ENCODE peak calls at places on chromosomes 1 and 21, in seven cellular contexts. R is H9, E is neuronal stem cell, U is IMR-90, G is H1, V is mesenchymal stem cell, L is trophoblast cell. M is an unnamed sample.

GRCh38 chr21:41648591-41649031 is 118.2 kb downstream of the RIPK4 start:
- DNase-seq in R (no peak), E (no peak), U (peak), G (no peak), V (no peak), L (no peak), M (peak)

GRCh38 chr1:110390096-110390495 is 730 bp downstream of the SLC16A4 start:
- DNase-seq in R (no peak), E (no peak), U (peak), G (no peak), V (peak), L (peak), M (peak)

GRCh38 chr1:41650176-41650519 is 165.7 kb upstream of the EDN2 start:
- DNase-seq in R (no peak), E (no peak), U (no peak), G (no peak), V (peak), L (peak), M (no peak)

GRCh38 chr1:64440423-64440822 is 29.5 kb upstream of the CACHD1 start:
- DNase-seq in R (no peak), E (no peak), U (no peak), G (no peak), V (no peak), L (no peak), M (no peak)

GRCh38 chr21:42474043-42474831 is 21.8 kb downstream of the RSPH1 start:
- DNase-seq in R (peak), E (no peak), U (no peak), G (no peak), V (peak), L (peak), M (peak)

GRCh38 chr1:79501153-79501552 is 494.6 kb upstream of the ADGRL4 start:
- DNase-seq in R (no peak), E (no peak), U (no peak), G (no peak), V (no peak), L (peak), M (no peak)

GRCh38 chr1:21305155-21305899 is 15.1 kb upstream of the ECE1 start:
- DNase-seq in R (no peak), E (no peak), U (no peak), G (no peak), V (peak), L (no peak), M (no peak)

GRCh38 chr1:118767971-118768370 is 220.2 kb downstream of the TBX15 start:
- DNase-seq in R (no peak), E (no peak), U (no peak), G (no peak), V (no peak), L (no peak), M (no peak)

GRCh38 chr1:154730251-154730650 is 122.3 kb upstream of the ADAR start:
- DNase-seq in R (no peak), E (no peak), U (peak), G (no peak), V (peak), L (no peak), M (peak)

GRCh38 chr1:97332716-97333115 is 588.1 kb downstream of the DPYD start:
- DNase-seq in R (no peak), E (no peak), U (peak), G (no peak), V (peak), L (peak), M (no peak)

GRCh38 chr1:3954391-3955160 is 54.5 kb upstream of the C1orf174 start:
- DNase-seq in R (no peak), E (peak), U (no peak), G (no peak), V (no peak), L (no peak), M (no peak)

GRCh38 chr21:46227811-46228344 is 696 bp downstream of the LSS start:
- DNase-seq in R (no peak), E (no peak), U (no peak), G (no peak), V (peak), L (no peak), M (peak)

GRCh38 chr1:161159087-161159914 is at the start of gene USP21:
- DNase-seq in R (peak), E (peak), U (peak), G (peak), V (peak), L (peak), M (peak)

GRCh38 chr1:212247179-212247721 is 38.0 kb upstream of the PPP2R5A start:
- DNase-seq in R (no peak), E (no peak), U (peak), G (no peak), V (peak), L (no peak), M (no peak)

DNA sequence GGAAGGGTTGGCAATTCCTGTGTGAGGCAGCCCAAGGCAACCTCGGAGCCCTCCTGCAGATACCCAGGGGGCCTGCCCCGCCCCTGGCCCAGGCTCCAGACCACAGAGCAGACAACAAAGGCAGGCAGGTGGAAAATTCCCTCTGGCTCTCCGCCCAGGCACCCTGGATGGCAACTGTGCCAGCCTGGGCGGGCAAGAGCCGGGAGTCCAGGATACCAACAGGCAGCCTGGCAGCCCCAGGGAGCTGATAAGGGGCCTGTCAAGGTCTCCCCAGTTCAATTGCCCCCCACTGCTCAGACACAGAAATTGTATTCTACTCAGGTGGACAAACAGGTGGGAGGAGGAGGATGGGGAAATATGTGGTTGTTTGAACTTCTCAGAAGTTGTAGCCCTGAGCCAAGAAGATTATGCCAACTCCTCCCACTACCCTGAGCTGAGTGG is 15.4 kb upstream of the GPR37L1 start:
- DNase-seq in R (no peak), E (no peak), U (no peak), G (no peak), V (no peak), L (no peak), M (no peak)
- H2BK120ac ChIP-seq in R (no peak), E (peak), U (no peak), G (no peak), V (no peak), L (peak), M (no peak)

DNA sequence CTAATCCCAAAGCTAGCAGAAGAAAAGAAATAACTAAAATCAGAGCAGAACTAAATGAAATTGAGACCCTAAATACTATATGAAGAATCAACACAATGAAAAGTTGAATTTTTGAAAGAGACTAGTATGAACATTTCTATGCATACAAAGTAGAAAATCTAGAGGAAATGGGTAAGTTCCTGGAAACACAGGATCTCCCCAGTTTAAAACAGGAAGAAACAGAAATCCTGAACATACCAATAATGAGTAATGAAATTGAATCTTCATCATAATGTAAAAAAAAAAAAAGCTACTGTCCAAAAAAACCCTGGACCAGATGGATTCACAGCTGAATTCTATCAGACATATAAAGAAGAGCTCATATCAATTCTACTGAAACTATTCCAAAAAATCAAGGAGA is 233.5 kb downstream of the PLPP3 start:
- DNase-seq in R (no peak), E (no peak), U (no peak), G (no peak), V (no peak), L (no peak), M (no peak)
- H2BK120ac ChIP-seq in R (no peak), E (no peak), U (no peak), G (no peak), V (no peak), L (no peak), M (no peak)

GRCh38 chr1:70542040-70542439 is 131.0 kb downstream of the CTH start:
- DNase-seq in R (no peak), E (no peak), U (no peak), G (no peak), V (no peak), L (no peak), M (no peak)
- H2BK120ac ChIP-seq in R (no peak), E (no peak), U (no peak), G (no peak), V (no peak), L (no peak), M (no peak)

GRCh38 chr1:5832916-5833895 is 159.0 kb downstream of the NPHP4 start:
- DNase-seq in R (no peak), E (no peak), U (no peak), G (no peak), V (no peak), L (no peak), M (no peak)

GRCh38 chr1:5835179-5835562 is 157.1 kb downstream of the NPHP4 start:
- DNase-seq in R (no peak), E (no peak), U (no peak), G (no peak), V (no peak), L (no peak), M (no peak)

GRCh38 chr1:5836776-5837440 is 155.3 kb downstream of the NPHP4 start:
- DNase-seq in R (peak), E (no peak), U (no peak), G (no peak), V (no peak), L (no peak), M (no peak)

GRCh38 chr1:5833911-5834310 is 158.3 kb downstream of the NPHP4 start:
- DNase-seq in R (no peak), E (no peak), U (no peak), G (no peak), V (no peak), L (no peak), M (no peak)

GRCh38 chr1:5834477-5835178 is 157.6 kb downstream of the NPHP4 start:
- DNase-seq in R (no peak), E (no peak), U (no peak), G (no peak), V (no peak), L (no peak), M (no peak)
- H2BK120ac ChIP-seq in R (no peak), E (no peak), U (no peak), G (no peak), V (no peak), L (no peak), M (no peak)

GRCh38 chr1:167695150-167695549 is 26.6 kb upstream of the MPZL1 start:
- DNase-seq in R (no peak), E (no peak), U (no peak), G (no peak), V (no peak), L (peak), M (peak)
- H2BK120ac ChIP-seq in R (no peak), E (no peak), U (no peak), G (no peak), V (no peak), L (no peak), M (no peak)

GRCh38 chr1:93215322-93215721 is 34.8 kb downstream of the CCDC18 start:
- DNase-seq in R (no peak), E (no peak), U (no peak), G (no peak), V (no peak), L (no peak), M (no peak)

GRCh38 chr1:93221913-93222312 is 41.4 kb downstream of the CCDC18 start:
- DNase-seq in R (no peak), E (no peak), U (peak), G (no peak), V (peak), L (peak), M (no peak)

GRCh38 chr1:93222987-93223675 is 42.6 kb downstream of the CCDC18 start:
- DNase-seq in R (no peak), E (no peak), U (no peak), G (no peak), V (no peak), L (no peak), M (no peak)

DNA sequence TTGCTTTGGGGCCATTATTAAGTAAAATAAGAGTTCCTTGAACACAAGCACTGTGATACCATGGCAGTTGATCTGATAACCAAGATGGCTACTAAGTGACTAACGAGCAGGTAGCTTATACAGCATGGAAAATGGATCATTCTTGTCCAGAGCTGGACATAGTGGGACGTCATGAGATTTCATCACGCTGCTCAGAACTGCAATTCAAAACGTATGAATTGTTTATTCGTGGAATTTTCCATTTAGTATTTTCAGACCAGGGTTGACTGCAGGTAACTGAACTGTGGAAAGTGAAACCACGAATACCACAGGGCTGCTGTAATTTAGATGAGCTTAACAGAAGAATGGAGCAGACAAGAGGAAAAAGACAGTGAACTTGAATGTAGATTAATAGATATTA is 38.9 kb downstream of the CCDC18 start:
- DNase-seq in R (no peak), E (no peak), U (no peak), G (no peak), V (peak), L (peak), M (no peak)
- H2BK120ac ChIP-seq in R (no peak), E (no peak), U (no peak), G (no peak), V (no peak), L (no peak), M (no peak)

DNA sequence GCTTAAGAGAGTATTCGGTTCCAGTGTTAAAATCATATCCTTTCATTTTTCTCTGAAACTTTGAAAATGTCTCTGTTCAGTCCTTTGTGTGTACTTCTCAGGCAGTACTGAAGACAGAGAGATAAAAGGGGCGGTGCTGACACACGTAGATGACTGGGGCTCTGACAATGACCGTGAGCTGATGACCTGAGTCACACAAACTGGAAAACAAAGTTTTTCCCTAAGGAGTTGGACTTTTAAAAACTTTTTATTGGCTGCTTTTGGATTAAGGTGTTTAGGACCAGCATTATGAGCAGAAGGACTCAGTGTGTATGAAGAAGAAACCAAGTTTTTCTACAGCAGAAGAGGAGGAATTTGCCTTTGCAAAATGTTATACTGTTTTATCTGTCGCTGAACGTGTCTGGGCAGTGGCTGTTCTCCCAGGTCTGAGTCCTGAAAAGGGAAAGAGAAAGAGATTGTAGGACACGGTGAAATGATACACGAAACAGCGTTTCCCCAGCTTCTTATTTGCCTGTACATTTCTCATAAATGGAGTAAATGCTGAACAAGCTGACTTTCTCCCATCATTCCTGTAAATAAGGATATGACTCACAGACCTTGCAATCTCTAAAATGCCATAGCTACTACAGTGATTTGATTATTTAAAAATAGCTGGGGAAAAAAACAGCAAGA is 51.5 kb downstream of the MAP3K7CL start:
- DNase-seq in R (no peak), E (no peak), U (peak), G (no peak), V (peak), L (peak), M (peak)
- H2BK120ac ChIP-seq in R (no peak), E (no peak), U (peak), G (no peak), V (peak), L (no peak), M (no peak)

M was measured in mesendoderm.